ENCODE peak calls at places on chromosomes 6 and 20, in four cellular contexts. C, B, X and A are unnamed samples.

GRCh38 chr6:81075974-81076373 is 676.5 kb downstream of the TENT5A start:
- DNase-seq in X (no peak), C (peak), B (peak), A (peak)

GRCh38 chr6:74753883-74754600 is 451.8 kb downstream of the COL12A1 start:
- DNase-seq in X (no peak), B (no peak), C (no peak), A (no peak)

GRCh38 chr20:8435251-8436035 is 303.4 kb downstream of the PLCB1 start:
- DNase-seq in X (no peak), B (no peak), C (no peak), A (no peak)

GRCh38 chr6:154876776-154877175 is 118.3 kb upstream of the TIAM2 start:
- DNase-seq in X (no peak), B (no peak), C (no peak), A (no peak)

GRCh38 chr6:132524639-132525038 is 11.7 kb upstream of the STX7 start:
- DNase-seq in B (no peak), C (no peak), X (no peak), A (no peak)

GRCh38 chr6:30169658-30170614 is 6.6 kb downstream of the TRIM15 start:
- DNase-seq in B (peak), C (no peak), X (no peak), A (peak)

GRCh38 chr6:37624606-37625574 is 72.8 kb downstream of the MDGA1 start:
- DNase-seq in C (no peak), B (no peak), X (no peak), A (no peak)

GRCh38 chr6:147166360-147166944 is 37.8 kb upstream of the STXBP5 start:
- DNase-seq in X (no peak), B (peak), C (no peak), A (peak)

GRCh38 chr20:11229772-11230171 is 556.0 kb upstream of the JAG1 start:
- DNase-seq in C (no peak), B (peak), X (no peak), A (peak)

GRCh38 chr20:10551732-10552724 is 116.9 kb downstream of the SLX4IP start:
- DNase-seq in B (no peak), X (peak), C (peak), A (peak)

GRCh38 chr6:37919417-37920157 is 100.1 kb downstream of the ZFAND3 start:
- DNase-seq in C (no peak), X (no peak), B (peak), A (peak)

GRCh38 chr6:89079611-89080213 is 839 bp upstream of the PNRC1 start:
- DNase-seq in C (no peak), X (no peak), B (peak), A (peak)

GRCh38 chr6:109561844-109562243 is 78.8 kb upstream of the ZBTB24 start:
- DNase-seq in B (no peak), C (no peak), X (no peak), A (no peak)

GRCh38 chr20:43666376-43667328 is at the start of gene MYBL2:
- DNase-seq in X (peak), B (peak), C (peak), A (peak)

GRCh38 chr20:51434026-51434425 is 108.5 kb downstream of the NFATC2 start:
- DNase-seq in B (no peak), C (no peak), X (no peak), A (no peak)
- H2BK120ac ChIP-seq in B (peak), C (no peak), X (no peak), A (no peak)

GRCh38 chr6:166957087-166957804 is 896 bp upstream of the RNASET2 start:
- DNase-seq in X (no peak), C (peak), B (no peak), A (peak)

GRCh38 chr6:166958926-166959861 is 2.8 kb upstream of the RNASET2 start:
- DNase-seq in C (no peak), X (no peak), B (no peak), A (peak)

GRCh38 chr6:166957805-166958076 is 1.4 kb upstream of the RNASET2 start:
- DNase-seq in C (no peak), X (no peak), B (no peak), A (no peak)

GRCh38 chr6:166960609-166960978 is 4.2 kb upstream of the RNASET2 start:
- DNase-seq in C (no peak), X (no peak), B (no peak), A (no peak)

GRCh38 chr6:166959906-166960608 is 3.7 kb upstream of the RNASET2 start:
- DNase-seq in C (no peak), B (no peak), X (no peak), A (no peak)
- H3K23ac ChIP-seq in C (no peak), B (no peak), X (no peak), A (no peak)

GRCh38 chr20:22699396-22699795 is 115.0 kb upstream of the FOXA2 start:
- DNase-seq in C (no peak), X (no peak), B (no peak), A (no peak)

GRCh38 chr20:22692119-22692475 is 107.7 kb upstream of the FOXA2 start:
- DNase-seq in B (no peak), C (no peak), X (no peak), A (no peak)

GRCh38 chr20:22700387-22700786 is 116.0 kb upstream of the FOXA2 start:
- DNase-seq in C (no peak), B (no peak), X (no peak), A (no peak)

GRCh38 chr20:22698443-22698842 is 114.1 kb upstream of the FOXA2 start:
- DNase-seq in X (no peak), C (no peak), B (no peak), A (no peak)

GRCh38 chr20:22696759-22697158 is 112.4 kb upstream of the FOXA2 start:
- DNase-seq in C (no peak), B (no peak), X (no peak), A (no peak)
- H4K5ac ChIP-seq in C (no peak), B (no peak), X (no peak), A (no peak)

DNA sequence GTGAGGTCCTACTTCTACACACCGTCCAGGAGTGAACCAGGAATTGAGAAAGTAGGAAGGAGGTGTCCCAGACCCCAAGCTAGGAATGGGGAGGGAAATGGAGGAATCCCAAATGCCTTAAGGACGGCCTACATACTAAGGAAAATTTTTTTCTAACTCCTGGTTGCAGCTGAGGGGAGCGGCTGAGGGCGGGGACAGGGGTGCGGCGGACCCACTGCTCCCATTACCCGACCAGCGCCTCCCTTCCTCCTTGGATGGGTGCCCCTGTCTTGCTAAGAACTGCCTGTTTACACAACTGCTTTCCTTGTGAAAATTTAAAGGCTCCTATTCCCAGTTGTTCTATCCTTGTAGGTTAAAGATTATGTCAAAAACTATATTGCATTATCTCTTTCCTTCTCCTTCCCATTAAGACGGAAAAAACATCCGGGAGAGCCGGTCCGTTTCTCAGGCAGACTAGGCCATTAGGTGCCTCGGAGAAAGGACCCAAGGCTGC is 699 bp upstream of the HSPA1B start:
- DNase-seq in C (peak), B (no peak), X (no peak), A (no peak)
- H2BK120ac ChIP-seq in C (no peak), B (peak), X (no peak), A (no peak)

GRCh38 chr6:166646716-166647115 is 19.7 kb upstream of the RPS6KA2 start:
- DNase-seq in C (no peak), X (no peak), B (no peak), A (no peak)
- H3K23ac ChIP-seq in C (no peak), X (no peak), B (no peak), A (no peak)

GRCh38 chr6:137743493-137743892 is 123.6 kb upstream of the TNFAIP3 start:
- DNase-seq in X (no peak), B (no peak), C (no peak), A (no peak)

GRCh38 chr6:137749595-137750215 is 117.4 kb upstream of the TNFAIP3 start:
- DNase-seq in C (no peak), X (no peak), B (peak), A (no peak)

GRCh38 chr6:137745321-137745720 is 121.7 kb upstream of the TNFAIP3 start:
- DNase-seq in X (no peak), B (no peak), C (no peak), A (no peak)

GRCh38 chr6:137744877-137745276 is 122.2 kb upstream of the TNFAIP3 start:
- DNase-seq in X (no peak), B (no peak), C (no peak), A (no peak)

GRCh38 chr6:137746264-137746663 is 120.8 kb upstream of the TNFAIP3 start:
- DNase-seq in B (no peak), C (no peak), X (no peak), A (no peak)
- H4K5ac ChIP-seq in B (no peak), C (no peak), X (no peak), A (no peak)

DNA sequence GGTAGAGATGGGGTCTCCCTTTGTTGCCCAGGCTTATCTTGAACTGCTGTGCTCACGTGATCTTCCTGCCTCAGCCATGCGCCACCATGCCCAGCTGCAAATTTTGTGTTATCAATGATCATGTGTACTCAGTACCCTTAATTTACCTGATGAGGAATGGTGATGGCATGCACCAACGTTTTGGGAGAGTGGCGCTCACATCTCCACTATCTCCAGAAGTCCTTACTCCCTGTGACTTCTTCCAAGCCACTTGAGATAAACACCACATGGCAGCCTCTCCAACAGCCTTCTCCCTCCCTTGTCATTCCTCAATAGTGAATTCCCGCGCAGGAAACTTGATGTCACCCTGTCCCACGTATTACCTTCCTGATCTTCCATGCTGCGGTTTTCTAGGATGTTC is 58.1 kb downstream of the PSMG4 start:
- DNase-seq in B (no peak), X (no peak), C (no peak), A (no peak)
- H2BK120ac ChIP-seq in B (no peak), X (no peak), C (no peak), A (no peak)

GRCh38 chr20:62220666-62221568 is 839 bp upstream of the HRH3 start:
- DNase-seq in X (no peak), C (peak), B (no peak), A (peak)

GRCh38 chr20:62217913-62218773 is 1.9 kb downstream of the HRH3 start:
- DNase-seq in X (no peak), B (no peak), C (no peak), A (no peak)

GRCh38 chr20:62222266-62222850 is 2.3 kb upstream of the HRH3 start:
- DNase-seq in C (no peak), B (no peak), X (no peak), A (no peak)

GRCh38 chr20:62219101-62219991 is 732 bp downstream of the HRH3 start:
- DNase-seq in C (peak), B (no peak), X (no peak), A (no peak)

DNA sequence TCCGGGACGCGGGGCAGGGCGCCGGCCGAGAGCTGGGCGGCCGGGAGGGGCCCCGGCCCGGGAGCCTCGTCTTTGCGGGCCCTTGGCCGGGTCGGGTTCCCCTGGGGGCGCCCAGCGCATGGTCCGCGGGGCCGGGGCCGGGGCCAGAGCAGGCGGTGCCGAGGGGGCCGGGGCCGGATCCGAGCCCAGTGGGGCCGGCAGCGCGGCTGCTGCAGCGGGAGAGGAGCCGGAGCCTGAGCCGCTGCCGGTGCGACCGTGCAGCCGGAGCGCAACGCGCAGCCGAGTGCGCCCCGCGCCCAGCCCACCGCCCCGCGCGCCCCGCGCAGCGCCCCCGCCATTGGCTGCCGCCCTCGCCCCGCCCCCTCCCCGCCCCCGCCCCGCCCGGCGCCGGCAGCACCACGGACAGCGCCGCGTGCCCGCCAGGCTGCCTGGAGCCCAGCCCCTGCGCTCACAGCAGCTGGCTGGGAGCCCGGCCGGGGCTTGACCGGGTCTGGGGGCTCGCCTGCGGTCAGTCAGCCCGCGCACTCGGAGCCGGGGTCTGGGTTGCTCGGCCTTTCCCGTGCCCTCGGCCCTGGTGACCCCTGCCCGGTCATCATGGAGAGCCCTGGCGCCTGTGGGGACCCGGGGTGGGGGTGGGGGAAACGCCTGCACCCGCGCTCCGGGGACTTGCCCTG is at the start of gene HRH3:
- DNase-seq in B (no peak), X (no peak), C (peak), A (peak)
- H3K23ac ChIP-seq in B (no peak), X (no peak), C (no peak), A (no peak)

GRCh38 chr6:115058414-115059211 is 715.8 kb upstream of the HS3ST5 start:
- DNase-seq in B (no peak), C (no peak), X (no peak), A (no peak)
- H4K5ac ChIP-seq in B (no peak), C (no peak), X (no peak), A (no peak)

DNA sequence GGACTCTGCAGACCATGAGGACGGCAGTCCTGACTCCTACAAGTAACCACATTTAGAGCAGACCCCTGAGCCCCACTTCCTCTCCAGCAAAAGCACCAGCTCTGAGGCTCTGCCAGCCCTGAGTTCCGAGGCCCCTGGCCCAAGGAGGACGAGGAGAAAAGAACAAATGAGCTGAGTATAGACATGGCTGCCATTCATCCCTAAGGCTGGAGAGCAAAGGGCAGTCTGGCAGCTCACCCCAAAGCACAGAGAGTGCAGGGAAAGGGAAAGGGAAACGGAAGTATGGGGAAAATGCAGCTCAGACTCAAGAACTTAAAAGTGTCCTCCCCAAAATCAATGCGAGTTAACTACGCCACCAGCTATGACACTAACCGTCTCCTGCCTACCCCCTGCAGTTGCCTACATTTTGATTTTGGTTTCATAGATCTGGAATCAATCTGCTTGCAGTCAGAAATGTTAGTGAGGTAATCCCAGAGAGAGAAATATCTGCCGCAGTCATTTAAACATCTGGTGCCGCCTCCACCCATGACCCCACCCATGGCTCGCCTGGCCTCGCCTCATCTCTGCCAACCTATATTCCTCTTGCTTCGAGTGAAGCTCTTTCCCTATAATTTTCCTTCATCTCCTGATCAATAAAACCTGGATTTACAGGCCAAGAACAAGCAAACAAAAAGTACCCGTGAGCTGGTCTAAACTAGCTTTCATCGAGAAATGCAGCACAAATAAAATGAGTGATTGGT is 49.6 kb upstream of the AFDN start:
- DNase-seq in C (no peak), B (no peak), X (no peak), A (no peak)
- H2BK120ac ChIP-seq in C (no peak), B (no peak), X (no peak), A (no peak)